ENCODE peak calls at places on chromosomes 6 and 20, in six cellular contexts. L, K, X, F, Q and J are unnamed samples.

GRCh38 chr6:75349262-75349984 is 64.8 kb upstream of the TMEM30A start:
- DNase-seq in L (peak; percentile 27), K (no peak), X (peak; percentile 44), F (peak; percentile 25), Q (no peak), J (peak; percentile 12)

GRCh38 chr6:99288668-99289067 is 60.8 kb downstream of the FAXC start:
- DNase-seq in L (no peak), K (no peak), X (no peak), F (no peak), Q (no peak), J (no peak)

GRCh38 chr6:77037439-77037838 is 425.9 kb downstream of the HTR1B start:
- DNase-seq in L (no peak), K (no peak), X (no peak), F (no peak), Q (no peak), J (no peak)

GRCh38 chr6:23349521-23350147 is 776.4 kb upstream of the NRSN1 start:
- DNase-seq in L (peak; percentile 74), K (peak; percentile 88), X (no peak), F (no peak), Q (no peak), J (peak; percentile 64)

GRCh38 chr20:11922561-11922960 is 4.9 kb downstream of the BTBD3 start:
- DNase-seq in L (no peak), K (no peak), X (no peak), F (no peak), Q (no peak), J (no peak)

GRCh38 chr6:118931436-118931835 is 3.5 kb downstream of the MCM9 start:
- DNase-seq in L (no peak), K (no peak), X (no peak), F (no peak), Q (no peak), J (no peak)

GRCh38 chr6:81331526-81331925 is 421.0 kb downstream of the TENT5A start:
- DNase-seq in L (peak; percentile 66), K (peak; percentile 54), X (no peak), F (no peak), Q (no peak), J (no peak)

GRCh38 chr20:63955281-63955845 is 853 bp downstream of the UCKL1 start:
- DNase-seq in L (peak; percentile 31), K (no peak), X (no peak), F (no peak), Q (no peak), J (no peak)

GRCh38 chr6:169005141-169005540 is 248.5 kb downstream of the THBS2 start:
- DNase-seq in L (no peak), K (no peak), X (no peak), F (no peak), Q (no peak), J (no peak)

GRCh38 chr6:6438286-6438685 is 117.8 kb upstream of the F13A1 start:
- DNase-seq in L (no peak), K (no peak), X (no peak), F (no peak), Q (no peak), J (no peak)

DNA sequence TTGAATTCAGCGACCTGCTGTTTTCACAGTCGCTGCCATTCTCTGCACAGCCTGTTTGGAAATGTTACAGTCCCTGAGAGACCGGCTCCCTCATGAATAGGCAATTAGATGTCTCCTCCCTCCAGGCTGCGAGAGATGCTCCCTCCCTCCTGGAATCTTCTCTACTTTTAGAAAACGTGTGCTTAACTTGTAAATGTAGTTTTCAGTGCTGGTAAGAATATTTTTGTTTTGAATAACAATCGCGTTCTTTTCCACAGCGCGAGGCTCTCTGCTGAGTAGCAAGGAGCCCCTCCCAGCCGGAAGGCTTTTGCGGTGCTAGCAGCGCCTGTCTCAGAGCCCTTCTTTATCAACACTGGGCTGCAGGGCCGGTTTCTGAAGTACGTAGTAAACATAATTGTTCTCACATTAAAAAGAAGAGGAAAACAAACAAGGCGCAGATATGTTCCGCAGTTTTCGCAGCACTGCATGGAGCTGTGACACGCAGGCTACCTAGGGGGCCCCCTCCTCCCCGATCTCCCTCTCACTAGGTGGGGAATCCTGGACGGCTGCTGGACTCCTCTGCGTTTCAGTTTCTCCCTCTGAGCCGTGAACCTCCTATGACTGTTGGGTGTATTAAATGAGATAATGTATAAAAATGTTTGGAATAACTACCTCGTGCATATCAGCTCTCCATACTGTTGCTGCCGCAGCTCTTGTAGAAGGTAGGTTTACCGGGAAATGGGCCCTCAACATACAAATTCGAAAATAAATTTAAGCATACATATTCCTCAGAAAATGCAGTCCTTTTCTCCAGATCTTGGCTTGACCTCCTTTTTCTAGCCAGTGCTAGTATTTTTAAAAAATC is 79.0 kb upstream of the SPACA1 start:
- DNase-seq in L (peak; percentile 11), K (no peak), X (peak; percentile 10), F (no peak), Q (no peak), J (no peak)
- TF ChIP-seq CTCF in L (no peak), K (no peak), X (no peak), F (no peak), Q (no peak), J (peak; percentile 12)

GRCh38 chr20:8803065-8803464 is 265.8 kb upstream of the PLCB4 start:
- DNase-seq in L (peak; percentile 17), K (no peak), X (peak; percentile 7), F (no peak), Q (no peak), J (no peak)

GRCh38 chr20:8798505-8798904 is 270.4 kb upstream of the PLCB4 start:
- DNase-seq in L (peak; percentile 57), K (no peak), X (no peak), F (no peak), Q (no peak), J (no peak)

GRCh38 chr20:8801686-8802085 is 267.2 kb upstream of the PLCB4 start:
- DNase-seq in L (no peak), K (no peak), X (no peak), F (no peak), Q (no peak), J (no peak)

GRCh38 chr20:8796088-8796665 is 272.7 kb upstream of the PLCB4 start:
- DNase-seq in L (peak; percentile 26), K (no peak), X (no peak), F (no peak), Q (no peak), J (peak; percentile 20)

DNA sequence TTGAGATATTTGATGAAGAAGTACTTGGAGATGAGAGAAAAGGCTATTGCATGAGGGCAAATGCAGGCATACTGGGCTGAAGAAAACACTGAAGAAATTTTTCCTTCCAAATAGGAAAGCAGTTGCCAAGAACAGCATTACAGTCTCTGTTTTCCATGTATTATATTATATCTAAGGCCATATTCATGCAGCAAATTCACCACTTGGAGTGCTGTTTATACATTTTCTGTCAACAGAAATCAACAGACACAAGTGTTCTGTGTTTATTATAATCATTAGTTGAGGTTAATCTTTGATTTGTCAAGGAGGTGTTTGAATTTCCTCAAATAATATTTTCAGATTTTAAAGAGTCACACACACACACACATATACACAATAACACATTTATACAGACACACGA is 268.8 kb upstream of the PLCB4 start:
- DNase-seq in L (peak; percentile 7), K (no peak), X (no peak), F (no peak), Q (no peak), J (no peak)
- TF ChIP-seq CTCF in L (no peak), K (no peak), X (no peak), F (no peak), Q (no peak), J (no peak)

DNA sequence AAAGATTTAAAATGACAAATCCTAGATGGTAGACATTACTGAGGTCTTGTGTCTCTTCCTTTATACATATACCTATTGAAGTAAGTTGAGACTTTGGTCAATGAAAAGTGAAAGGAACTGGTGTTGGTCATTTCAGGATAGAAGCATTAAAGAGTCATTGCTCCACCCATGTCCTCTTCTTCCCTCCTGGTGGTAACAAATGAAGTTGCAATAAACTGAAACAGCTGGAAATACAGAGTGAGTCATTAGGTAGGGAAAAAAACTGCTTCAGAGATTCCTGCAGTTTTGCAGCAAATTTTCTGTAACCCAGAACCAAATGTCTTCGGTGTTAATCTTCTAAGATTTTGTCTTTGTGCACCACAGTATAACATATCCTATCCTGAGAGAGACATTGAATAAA is 447.9 kb downstream of the EYS start:
- DNase-seq in L (peak; percentile 2), K (no peak), X (no peak), F (no peak), Q (no peak), J (peak; percentile 66)
- TF ChIP-seq CTCF in L (peak; percentile 13), K (no peak), X (peak; percentile 32), F (peak; percentile 19), Q (no peak), J (peak; percentile 48)

DNA sequence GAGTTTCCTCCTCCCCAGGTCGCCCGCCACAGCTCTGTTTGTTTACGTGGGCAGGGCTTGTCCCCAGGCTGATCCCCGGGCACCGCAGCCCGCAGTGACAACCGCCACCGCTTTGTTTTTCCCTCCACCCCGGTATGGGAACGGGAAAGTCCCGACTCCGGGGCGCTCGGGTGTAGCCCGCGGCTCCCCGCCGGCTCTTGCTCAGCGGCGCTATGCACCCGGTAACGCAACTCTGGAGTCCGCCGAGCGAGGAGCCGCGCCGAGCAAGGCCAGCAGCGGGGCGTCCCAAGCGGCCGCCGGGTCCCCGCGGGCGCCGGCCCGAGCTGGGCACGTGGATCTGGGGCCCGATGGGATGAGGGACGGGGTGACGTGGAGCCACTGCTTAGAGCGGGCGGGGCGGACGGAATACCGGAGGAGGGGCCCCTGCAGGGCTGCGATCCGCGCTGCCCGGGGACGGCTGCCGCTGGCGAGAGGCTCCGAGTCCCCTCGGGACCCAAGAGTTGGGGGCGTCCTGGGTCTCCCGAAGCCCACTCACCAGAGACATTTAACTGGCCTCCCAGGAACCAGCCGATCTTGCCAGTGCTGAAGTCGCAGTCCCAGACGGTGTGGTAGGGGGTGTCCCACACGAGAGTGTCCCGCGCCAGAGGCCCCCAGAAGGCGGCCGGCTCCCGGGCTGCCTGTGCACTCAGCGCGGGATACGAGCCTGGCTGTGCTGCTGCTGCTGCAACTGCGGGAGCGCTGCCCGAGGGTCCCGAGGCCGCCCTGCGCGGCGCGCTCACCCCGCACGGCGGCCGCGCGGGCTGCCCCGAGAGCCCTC is 497 bp downstream of the ACSS1 start:
- DNase-seq in L (peak; percentile 40), K (peak; percentile 56), X (peak; percentile 53), F (no peak), Q (no peak), J (no peak)
- TF ChIP-seq CTCF in L (no peak), K (no peak), X (no peak), F (no peak), Q (no peak), J (no peak)

DNA sequence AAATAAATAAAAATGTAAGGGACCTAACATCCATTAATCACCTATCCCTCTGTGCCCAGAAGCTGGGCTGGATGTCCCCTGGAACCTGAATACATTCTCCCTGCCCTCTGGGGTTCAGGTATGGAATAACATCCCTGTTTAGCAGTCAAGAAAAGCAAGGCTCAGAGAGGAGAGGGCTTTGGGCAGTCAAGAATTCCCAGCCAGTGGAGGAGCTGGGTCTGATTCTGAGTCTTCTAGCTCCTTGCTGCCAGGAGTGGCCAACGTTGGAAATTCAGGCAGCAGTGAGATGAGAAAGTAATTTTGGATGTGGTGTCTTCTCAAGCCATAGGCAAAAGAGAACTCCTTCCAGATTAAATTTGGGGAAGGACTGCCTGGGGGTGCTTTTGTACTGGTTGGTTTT is 42.6 kb upstream of the ZNFX1 start:
- DNase-seq in L (peak; percentile 58), K (no peak), X (peak; percentile 46), F (no peak), Q (no peak), J (no peak)
- TF ChIP-seq CTCF in L (peak; percentile 52), K (peak; percentile 29), X (peak; percentile 18), F (no peak), Q (no peak), J (peak; percentile 69)

GRCh38 chr6:129621252-129621651 is 88.7 kb downstream of the ARHGAP18 start:
- DNase-seq in L (peak; percentile 34), K (no peak), X (peak; percentile 26), F (no peak), Q (no peak), J (no peak)
- TF ChIP-seq CTCF in L (peak; percentile 47), K (peak; percentile 36), X (peak; percentile 30), F (no peak), Q (peak; percentile 25), J (peak; percentile 20)